ENCODE peak calls at places on chromosomes 4 and X, in five cellular contexts. U is OCI-LY7, D is GM13977, V is H1, F is glutamatergic neuron. A is an unnamed sample.

GRCh38 chr4:41361831-41362646 is 105.3 kb downstream of the UCHL1 start:
- DNase-seq in U (no peak), D (no peak), V (no peak), F (no peak), A (no peak)

GRCh38 chr4:138182838-138183426 is 59.2 kb downstream of the SLC7A11 start:
- DNase-seq in U (peak), D (peak), V (no peak), F (no peak), A (no peak)

GRCh38 chrX:13622565-13622964 is 30.4 kb upstream of the TCEANC start:
- DNase-seq in U (no peak), D (no peak), V (no peak), F (no peak), A (no peak)

GRCh38 chr4:182643801-182644311 is 273.3 kb downstream of the DCTD start:
- DNase-seq in U (no peak), D (no peak), V (no peak), F (no peak), A (no peak)

GRCh38 chr4:81449018-81449417 is 22.7 kb downstream of the RASGEF1B start:
- DNase-seq in U (no peak), D (no peak), V (no peak), F (no peak), A (no peak)

GRCh38 chrX:31423575-31424284 is 351.9 kb upstream of the FTHL17 start:
- DNase-seq in U (peak), D (peak), V (peak), F (no peak), A (peak)

GRCh38 chrX:52574416-52575275 is 57.8 kb upstream of the XAGE1B start:
- DNase-seq in U (peak), D (peak), V (peak), F (peak), A (peak)

GRCh38 chrX:13983734-13984133 is 46.0 kb downstream of the GEMIN8 start:
- DNase-seq in U (peak), D (no peak), V (no peak), F (no peak), A (no peak)

GRCh38 chrX:31021537-31021936 is 50.3 kb downstream of the FTHL17 start:
- DNase-seq in U (no peak), D (no peak), V (no peak), F (peak), A (no peak)

GRCh38 chr4:15765910-15766703 is 12.0 kb upstream of the CD38 start:
- DNase-seq in U (peak), D (no peak), V (no peak), F (no peak), A (peak)

GRCh38 chr4:2138846-2139500 is 79.8 kb downstream of the NAT8L start:
- DNase-seq in U (no peak), D (no peak), V (no peak), F (no peak), A (no peak)

GRCh38 chr4:3766791-3767561 is 791 bp downstream of the ADRA2C start:
- DNase-seq in U (no peak), D (no peak), V (peak), F (peak), A (peak)

GRCh38 chr4:143071351-143071750 is 113.4 kb upstream of the USP38 start:
- DNase-seq in U (no peak), D (no peak), V (no peak), F (no peak), A (no peak)

GRCh38 chr4:58649236-58649635 is 1539.1 kb upstream of the IGFBP7 start:
- DNase-seq in U (no peak), D (no peak), V (no peak), F (no peak), A (no peak)

GRCh38 chrX:13798184-13798583 is 18.7 kb downstream of the GPM6B start:
- DNase-seq in U (no peak), D (no peak), V (no peak), F (no peak), A (no peak)

GRCh38 chr4:20618010-20618409 is 82.2 kb upstream of the PACRGL start:
- DNase-seq in U (no peak), D (no peak), V (no peak), F (no peak), A (no peak)

GRCh38 chr4:180086480-180087170 is 2156.6 kb upstream of the TENM3 start:
- DNase-seq in U (no peak), D (no peak), V (no peak), F (no peak), A (no peak)

GRCh38 chrX:123320622-123321021 is 136.5 kb downstream of the GRIA3 start:
- DNase-seq in U (no peak), D (no peak), V (no peak), F (no peak), A (no peak)

GRCh38 chrX:100072286-100072685 is 337.8 kb downstream of the PCDH19 start:
- DNase-seq in U (no peak), D (no peak), V (no peak), F (no peak), A (no peak)

GRCh38 chr4:176451441-176451840 is 131.7 kb downstream of the SPCS3 start:
- DNase-seq in U (no peak), D (no peak), V (no peak), F (no peak), A (no peak)

GRCh38 chr4:54440394-54441223 is 211.5 kb downstream of the PDGFRA start:
- DNase-seq in U (peak), D (peak), V (no peak), F (no peak), A (peak)

GRCh38 chrX:101057095-101057714 is 5.3 kb upstream of the TRMT2B start:
- DNase-seq in U (peak), D (peak), V (no peak), F (no peak), A (peak)

GRCh38 chr4:176499518-176499917 is 179.8 kb downstream of the SPCS3 start:
- DNase-seq in U (no peak), D (no peak), V (no peak), F (no peak), A (no peak)

GRCh38 chr4:167020410-167020809 is 213.9 kb downstream of the SPOCK3 start:
- DNase-seq in U (peak), D (no peak), V (no peak), F (peak), A (peak)

GRCh38 chr4:3531306-3531886 is 826 bp downstream of the LRPAP1 start:
- DNase-seq in U (peak), D (no peak), V (no peak), F (no peak), A (no peak)

GRCh38 chr4:24489870-24490269 is 94.5 kb downstream of the DHX15 start:
- DNase-seq in U (no peak), D (no peak), V (no peak), F (no peak), A (no peak)

GRCh38 chr4:88275516-88275915 is 8.8 kb downstream of the PPM1K start:
- DNase-seq in U (peak), D (peak), V (no peak), F (no peak), A (no peak)

GRCh38 chr4:56681158-56681848 is at the start of gene HOPX:
- DNase-seq in U (no peak), D (peak), V (no peak), F (no peak), A (peak)

GRCh38 chr4:24915121-24915922 is 2.5 kb upstream of the CCDC149 start:
- DNase-seq in U (no peak), D (peak), V (no peak), F (no peak), A (no peak)

GRCh38 chr4:105558277-105558676 is 5.9 kb downstream of the ARHGEF38 start:
- DNase-seq in U (no peak), D (no peak), V (no peak), F (no peak), A (no peak)

GRCh38 chrX:12567857-12568256 is 223.4 kb upstream of the PRPS2 start:
- DNase-seq in U (peak), D (no peak), V (no peak), F (no peak), A (no peak)

GRCh38 chr4:114226968-114227760 is 247.7 kb upstream of the ARSJ start:
- DNase-seq in U (no peak), D (no peak), V (no peak), F (no peak), A (no peak)

GRCh38 chrX:42680651-42681050 is 97.3 kb downstream of the PPP1R2C start:
- DNase-seq in U (peak), D (no peak), V (no peak), F (no peak), A (no peak)

GRCh38 chr4:73599182-73599581 is 21.1 kb downstream of the RASSF6 start:
- DNase-seq in U (peak), D (no peak), V (peak), F (no peak), A (no peak)

GRCh38 chr4:54333657-54334056 is 104.6 kb downstream of the PDGFRA start:
- DNase-seq in U (no peak), D (no peak), V (no peak), F (no peak), A (no peak)

GRCh38 chr4:21113496-21114213 is 413.4 kb downstream of the PACRGL start:
- DNase-seq in U (no peak), D (no peak), V (no peak), F (no peak), A (no peak)

GRCh38 chrX:20623448-20623847 is 356.7 kb upstream of the RPS6KA3 start:
- DNase-seq in U (no peak), D (no peak), V (no peak), F (no peak), A (peak)

GRCh38 chr4:134375775-134376174 is 174.2 kb upstream of the PABPC4L start:
- DNase-seq in U (no peak), D (no peak), V (no peak), F (no peak), A (no peak)

GRCh38 chr4:52273885-52274284 is 222.8 kb downstream of the SPATA18 start:
- DNase-seq in U (no peak), D (no peak), V (no peak), F (no peak), A (no peak)

GRCh38 chrX:25343060-25343459 is 327.3 kb upstream of the ARX start:
- DNase-seq in U (no peak), D (no peak), V (no peak), F (no peak), A (no peak)

GRCh38 chrX:21711126-21711847 is 46.6 kb downstream of the SMPX start:
- DNase-seq in U (no peak), D (no peak), V (no peak), F (no peak), A (no peak)

GRCh38 chrX:21705215-21705614 is 47.1 kb upstream of the KLHL34 start:
- DNase-seq in U (no peak), D (no peak), V (no peak), F (no peak), A (no peak)

GRCh38 chrX:21702725-21703228 is 44.6 kb upstream of the KLHL34 start:
- DNase-seq in U (no peak), D (no peak), V (no peak), F (no peak), A (no peak)

GRCh38 chrX:21711848-21712197 is 46.1 kb downstream of the SMPX start:
- DNase-seq in U (no peak), D (no peak), V (no peak), F (no peak), A (no peak)

GRCh38 chrX:21708116-21708515 is 49.8 kb downstream of the SMPX start:
- DNase-seq in U (no peak), D (no peak), V (no peak), F (no peak), A (no peak)
- TF ChIP-seq CTCF in U (peak), D (peak), V (peak), F (no peak), A (no peak)

DNA sequence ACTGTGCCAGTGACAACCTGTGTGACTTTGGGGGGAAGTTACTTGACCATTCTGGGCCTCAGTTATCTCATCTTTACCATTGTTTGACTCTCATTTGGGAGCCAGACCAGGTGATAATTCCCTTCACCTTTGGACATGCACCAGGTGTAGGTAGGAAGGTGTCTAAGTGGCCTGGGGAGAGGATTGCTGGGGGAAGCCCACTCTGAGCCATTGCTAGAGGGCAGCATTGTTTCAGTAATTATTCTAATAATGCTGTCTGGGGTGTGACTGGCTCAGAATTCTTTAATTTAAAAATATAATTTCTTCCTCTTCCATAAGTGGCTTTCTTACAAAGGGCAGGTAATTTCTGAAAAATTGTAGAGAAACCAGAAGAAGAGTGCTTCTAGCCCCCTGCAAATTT is 104.3 kb downstream of the RTL9 start:
- DNase-seq in U (no peak), D (no peak), V (no peak), F (no peak), A (no peak)
- TF ChIP-seq CTCF in U (no peak), D (no peak), V (peak), F (no peak), A (no peak)

DNA sequence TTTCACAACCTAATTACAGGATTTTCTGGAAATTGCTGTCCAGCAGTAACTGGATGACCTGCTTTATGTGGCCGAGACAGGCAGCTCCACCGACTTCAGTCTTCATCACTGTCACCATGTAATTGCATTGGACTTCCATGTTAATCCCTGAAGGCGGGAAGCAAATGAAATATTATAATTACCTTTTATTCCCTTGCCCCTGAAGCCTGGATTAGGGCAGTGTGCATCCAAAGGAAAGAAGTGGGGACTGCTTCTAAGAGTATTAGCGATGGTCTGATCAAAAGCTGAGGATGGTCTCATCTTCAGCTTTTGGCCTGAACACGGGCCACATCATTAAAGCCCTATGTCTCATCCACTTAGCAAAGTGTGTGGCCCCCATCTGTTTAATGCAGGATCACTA is 311.6 kb upstream of the GALNT7 start:
- DNase-seq in U (no peak), D (no peak), V (no peak), F (no peak), A (no peak)
- TF ChIP-seq CTCF in U (no peak), D (no peak), V (no peak), F (no peak), A (no peak)

GRCh38 chr4:7414046-7414445 is 20.7 kb downstream of the PSAPL1 start:
- DNase-seq in U (no peak), D (no peak), V (peak), F (no peak), A (no peak)
- TF ChIP-seq CTCF in U (no peak), D (no peak), V (no peak), F (no peak), A (no peak)

GRCh38 chrX:8755116-8755515 is 23.2 kb upstream of the ANOS1 start:
- DNase-seq in U (peak), D (no peak), V (no peak), F (peak), A (peak)
- TF ChIP-seq CTCF in U (peak), D (no peak), V (peak), F (no peak), A (peak)

DNA sequence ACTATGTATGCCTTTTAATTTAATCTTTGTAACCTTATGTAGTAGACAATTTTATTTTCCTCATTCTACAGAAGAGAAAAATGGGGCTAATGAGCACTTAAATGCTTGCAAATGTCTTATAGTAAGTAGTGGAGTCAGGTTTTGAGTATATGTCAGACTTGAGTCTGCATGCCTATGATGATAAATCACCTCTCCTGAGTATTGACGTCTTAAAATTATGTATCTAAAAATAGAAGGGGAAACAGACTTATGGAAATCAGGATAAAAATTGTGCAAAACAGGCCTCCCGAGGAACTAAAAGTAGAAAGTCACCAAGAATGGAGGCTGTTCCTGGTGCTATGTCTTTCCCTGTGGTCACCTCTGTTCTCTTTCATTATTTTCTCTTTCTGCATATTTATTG is 92.7 kb downstream of the STIM2 start:
- DNase-seq in U (no peak), D (no peak), V (no peak), F (no peak), A (no peak)
- TF ChIP-seq CTCF in U (no peak), D (no peak), V (no peak), F (no peak), A (no peak)

DNA sequence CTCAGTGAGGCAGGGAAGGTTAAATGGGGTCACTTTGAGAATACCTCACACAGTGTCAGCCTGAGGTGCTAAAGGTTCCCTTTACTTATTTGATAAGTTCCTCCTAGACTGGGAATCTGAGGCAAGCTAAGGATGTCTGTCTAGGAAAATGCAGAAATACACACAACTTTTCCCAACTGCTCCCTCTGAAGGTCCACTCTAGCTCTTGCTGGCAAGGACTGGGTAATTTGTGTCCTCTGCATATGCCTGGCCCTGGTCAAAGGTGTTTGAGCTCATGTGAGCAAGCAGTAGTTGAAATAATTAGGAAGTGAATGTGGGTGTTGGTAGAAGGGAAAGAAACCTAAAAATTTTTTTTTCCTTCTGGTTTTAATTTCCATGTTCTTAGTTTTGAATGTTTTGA is 21.3 kb downstream of the TXLNG start:
- DNase-seq in U (no peak), D (no peak), V (no peak), F (no peak), A (no peak)
- TF ChIP-seq CTCF in U (no peak), D (no peak), V (peak), F (no peak), A (no peak)

DNA sequence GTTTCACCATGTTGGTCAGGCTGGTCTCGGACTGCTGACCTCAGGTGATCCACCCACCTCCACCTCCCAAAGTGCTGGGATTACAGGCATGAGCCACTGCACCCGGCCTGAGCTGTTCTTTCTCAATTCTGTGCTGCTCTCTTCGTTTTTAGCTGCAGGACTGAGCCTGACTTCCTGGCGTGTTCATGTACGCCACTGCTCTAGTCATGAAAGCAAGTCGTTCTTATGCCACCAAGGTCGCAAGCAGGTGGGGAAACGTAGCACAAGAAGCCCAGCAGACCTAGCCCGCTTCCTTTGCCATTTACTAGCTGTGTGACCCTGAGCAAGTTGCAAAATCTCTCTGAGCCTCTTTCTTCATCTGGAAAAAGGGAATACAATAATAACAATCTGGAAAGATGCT is 43.4 kb downstream of the MED28 start:
- DNase-seq in U (no peak), D (no peak), V (no peak), F (no peak), A (no peak)
- TF ChIP-seq CTCF in U (no peak), D (no peak), V (no peak), F (no peak), A (no peak)

DNA sequence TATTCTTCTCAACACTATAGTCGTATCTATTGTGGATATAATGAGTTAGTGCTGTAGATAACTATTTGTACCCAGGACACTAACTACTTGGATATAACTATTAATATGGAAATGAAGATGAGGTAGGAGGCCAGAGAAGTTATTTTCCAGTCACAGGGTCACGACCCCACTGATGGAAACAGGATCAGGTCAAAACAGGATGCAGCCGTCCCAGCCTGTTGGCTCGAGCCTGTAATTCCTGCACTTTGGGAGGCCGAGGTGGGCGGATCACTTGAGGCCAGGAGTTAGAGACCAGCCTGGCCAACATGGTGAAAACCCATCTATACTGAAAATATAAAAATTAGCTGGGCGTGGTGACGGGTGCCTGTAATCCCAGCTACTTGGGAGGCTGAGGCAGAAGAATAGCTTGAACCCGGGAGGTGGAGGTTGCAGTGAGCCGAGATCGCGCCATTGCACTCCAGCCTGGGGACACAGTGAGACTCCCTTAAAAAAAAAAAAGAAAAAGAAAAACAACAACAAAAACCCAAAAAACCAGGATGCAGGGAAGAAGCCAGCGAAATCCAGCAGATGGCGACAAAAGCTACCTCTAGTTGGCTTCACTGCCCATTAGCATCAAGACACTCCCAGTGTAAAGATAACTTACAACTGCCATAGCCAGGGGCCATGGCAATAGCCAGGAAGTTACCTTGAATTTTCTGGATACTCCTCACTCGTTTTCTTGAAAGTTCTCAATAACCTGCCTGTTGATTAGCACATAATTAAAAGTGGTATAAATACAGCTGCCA is 37.9 kb upstream of the NKAP start:
- DNase-seq in U (peak), D (peak), V (peak), F (peak), A (peak)
- TF ChIP-seq CTCF in U (peak), D (peak), V (peak), F (peak), A (peak)